ENCODE peak calls at places on chromosome 13, in seven cellular contexts. R is Caco-2, O is thoracic aorta, D is nephron progenitor cell, M is cardiac fibroblast, Z is fibroblast of lung, Y is mucosa of descending colon. V is an unnamed sample.

GRCh38 chr13:47680752-47681151 is 320.3 kb downstream of the SUCLA2 start:
- DNase-seq in Y (no peak), D (no peak), O (no peak), R (no peak), Z (peak; percentile 76), M (peak; percentile 46), V (no peak)

GRCh38 chr13:79749985-79750551 is 269.1 kb downstream of the NDFIP2 start:
- DNase-seq in Z (peak; percentile 81), R (peak; percentile 47), M (peak; percentile 99), D (no peak), O (no peak), Y (no peak), V (peak; percentile 27)

GRCh38 chr13:44155422-44156293 is 218.0 kb upstream of the SERP2 start:
- DNase-seq in R (no peak), O (peak; percentile 18), Z (peak; percentile 56), D (peak; percentile 64), M (peak; percentile 72), Y (peak; percentile 55), V (no peak)

GRCh38 chr13:57624565-57625435 is 6.7 kb upstream of the PCDH17 start:
- DNase-seq in Y (no peak), Z (peak; percentile 78), M (peak; percentile 68), O (no peak), R (peak; percentile 73), D (peak; percentile 63), V (peak; percentile 63)

GRCh38 chr13:114002771-114003321 is 29.0 kb upstream of the C13orf46 start:
- DNase-seq in Z (no peak), D (no peak), M (no peak), Y (peak; percentile 48), O (no peak), R (no peak), V (no peak)

GRCh38 chr13:76336889-76337844 is 549.0 kb downstream of the KCTD12 start:
- DNase-seq in M (no peak), D (no peak), O (no peak), Y (no peak), Z (no peak), R (no peak), V (no peak)

GRCh38 chr13:114112231-114112825 is 20.1 kb downstream of the RASA3 start:
- DNase-seq in Z (peak; percentile 27), D (no peak), Y (peak; percentile 41), O (no peak), R (no peak), M (no peak), V (no peak)

GRCh38 chr13:86882835-86883234 is 788.3 kb upstream of the SLITRK5 start:
- DNase-seq in Z (peak; percentile 6), Y (no peak), D (no peak), O (no peak), R (no peak), M (no peak), V (no peak)

GRCh38 chr13:81779896-81780295 is 1439.0 kb upstream of the SPRY2 start:
- DNase-seq in D (no peak), O (no peak), R (no peak), M (no peak), Z (no peak), Y (no peak), V (no peak)

GRCh38 chr13:24127116-24127631 is 33.3 kb upstream of the SPATA13 start:
- DNase-seq in O (no peak), D (no peak), M (no peak), R (peak; percentile 79), Z (no peak), Y (peak; percentile 67), V (no peak)

GRCh38 chr13:31068119-31068423 is 93.6 kb downstream of the HSPH1 start:
- DNase-seq in O (no peak), Y (no peak), R (no peak), Z (no peak), D (no peak), M (no peak), V (no peak)

GRCh38 chr13:82976499-82976898 is 905.8 kb downstream of the SLITRK1 start:
- DNase-seq in Z (peak; percentile 42), M (no peak), O (no peak), R (no peak), Y (no peak), D (no peak), V (no peak)

GRCh38 chr13:39909634-39910033 is 254.2 kb downstream of the COG6 start:
- DNase-seq in Z (no peak), Y (no peak), R (no peak), D (no peak), O (no peak), M (no peak), V (no peak)

GRCh38 chr13:94559201-94559795 is 36.7 kb downstream of the TGDS start:
- DNase-seq in M (no peak), D (no peak), Y (no peak), R (no peak), Z (no peak), O (no peak), V (no peak)

GRCh38 chr13:51724721-51725120 is 79.2 kb downstream of the DHRS12 start:
- DNase-seq in O (no peak), R (no peak), Z (no peak), D (no peak), M (peak; percentile 12), Y (no peak), V (no peak)

GRCh38 chr13:81487151-81487550 is 1146.2 kb upstream of the SPRY2 start:
- DNase-seq in Z (no peak), R (peak; percentile 52), M (peak; percentile 6), D (peak; percentile 28), Y (no peak), O (no peak), V (peak; percentile 53)

GRCh38 chr13:112907916-112908315 is 61.1 kb upstream of the MCF2L start:
- DNase-seq in Y (no peak), R (no peak), Z (no peak), M (no peak), D (no peak), O (no peak), V (no peak)

GRCh38 chr13:39803851-39804250 is 148.4 kb downstream of the COG6 start:
- DNase-seq in O (no peak), M (no peak), Z (no peak), R (no peak), D (no peak), Y (no peak), V (no peak)

GRCh38 chr13:34294483-34295129 is 476.7 kb downstream of the RFC3 start:
- DNase-seq in D (no peak), M (peak; percentile 15), R (no peak), Y (no peak), Z (peak; percentile 27), O (no peak), V (no peak)

GRCh38 chr13:33524086-33524485 is 238.5 kb upstream of the STARD13 start:
- DNase-seq in M (peak; percentile 90), R (no peak), Y (no peak), D (no peak), Z (peak; percentile 88), O (no peak), V (no peak)

GRCh38 chr13:30868806-30869470 is 37.1 kb upstream of the MEDAG start:
- DNase-seq in Z (peak; percentile 61), M (peak; percentile 37), D (no peak), Y (no peak), O (no peak), R (no peak), V (no peak)

GRCh38 chr13:67351114-67351513 is 121.0 kb upstream of the PCDH9 start:
- DNase-seq in M (no peak), R (no peak), O (no peak), Y (no peak), D (no peak), Z (no peak), V (no peak)

GRCh38 chr13:114106991-114107685 is 25.3 kb downstream of the RASA3 start:
- DNase-seq in M (no peak), Z (no peak), D (no peak), R (no peak), Y (peak; percentile 49), O (no peak), V (no peak)

GRCh38 chr13:21324793-21325192 is 134.3 kb downstream of the ZDHHC20 start:
- DNase-seq in O (no peak), Y (no peak), R (no peak), M (no peak), Z (no peak), D (no peak), V (no peak)

GRCh38 chr13:20847298-20847697 is 55.2 kb downstream of the XPO4 start:
- DNase-seq in R (no peak), D (no peak), O (no peak), Z (no peak), Y (no peak), M (peak; percentile 52), V (no peak)

GRCh38 chr13:39259371-39259770 is 221.1 kb downstream of the NHLRC3 start:
- DNase-seq in Y (no peak), O (no peak), M (no peak), Z (no peak), D (no peak), R (no peak), V (no peak)

GRCh38 chr13:114134111-114134943 is 1.9 kb upstream of the RASA3 start:
- DNase-seq in M (no peak), D (peak; percentile 56), O (no peak), Z (no peak), Y (peak; percentile 67), R (no peak), V (no peak)

GRCh38 chr13:25375727-25376358 is 4.1 kb downstream of the ATP8A2 start:
- DNase-seq in O (no peak), R (peak; percentile 72), M (peak; percentile 63), Y (no peak), D (peak; percentile 31), Z (peak; percentile 49), V (peak; percentile 68)
- TF ChIP-seq CTCF in O (peak; percentile 53), R (peak; percentile 67), M (peak; percentile 59), Y (peak; percentile 10), D (peak; percentile 61), Z (peak; percentile 66), V (peak; percentile 97)

DNA sequence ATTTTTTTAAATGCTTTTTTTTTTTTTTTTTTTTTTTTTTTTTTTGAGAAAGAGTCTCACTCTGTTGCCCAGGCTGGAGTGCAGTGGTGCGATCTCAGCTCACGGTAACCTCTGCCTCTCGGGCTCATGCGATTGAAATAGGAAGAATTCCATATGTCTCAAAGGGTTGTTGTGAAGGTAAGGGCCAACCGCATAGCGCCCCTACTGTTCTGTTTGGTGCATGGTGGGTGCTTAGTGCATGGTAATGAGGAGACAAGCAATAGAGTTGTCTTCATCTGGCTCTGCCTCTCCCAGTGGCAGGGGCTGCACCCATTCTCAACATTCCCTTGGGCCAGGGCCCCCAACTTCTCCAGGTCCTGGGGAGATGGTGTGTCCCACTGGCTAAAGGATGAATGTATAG is 68.7 kb downstream of the RASL11A start:
- DNase-seq in D (peak; percentile 30), R (peak; percentile 64), M (peak; percentile 52), O (no peak), Y (no peak), Z (peak; percentile 61), V (peak; percentile 57)
- TF ChIP-seq CTCF in D (peak; percentile 18), R (no peak), M (peak; percentile 78), O (no peak), Y (peak; percentile 28), Z (peak; percentile 64), V (peak; percentile 37)

GRCh38 chr13:104571161-104571889 is 1505.1 kb upstream of the SLC10A2 start:
- DNase-seq in O (peak; percentile 57), D (peak; percentile 60), Z (peak; percentile 88), R (peak; percentile 73), Y (no peak), M (peak; percentile 85), V (peak; percentile 75)
- TF ChIP-seq CTCF in O (peak; percentile 68), D (peak; percentile 81), Z (peak; percentile 36), R (peak; percentile 73), Y (peak; percentile 39), M (peak; percentile 78), V (peak; percentile 41)

DNA sequence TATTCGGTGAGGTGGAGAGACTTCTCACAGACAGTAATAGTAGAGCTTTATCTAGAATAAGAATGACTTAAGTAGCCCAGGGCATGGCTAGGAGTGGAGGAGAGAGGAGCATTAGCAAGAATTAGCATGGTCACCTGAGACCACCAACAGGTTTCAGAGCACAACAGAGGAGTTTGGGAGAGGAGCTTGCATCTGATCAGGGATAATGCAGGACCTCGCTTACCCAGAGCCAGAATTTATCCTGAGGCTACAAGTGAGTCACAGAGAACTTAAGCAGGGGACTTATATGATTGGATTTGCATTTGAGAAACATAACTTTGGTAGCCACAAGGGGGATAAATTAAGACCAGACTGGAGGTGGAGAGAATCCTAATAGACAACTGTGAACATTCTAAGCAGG is 102.1 kb upstream of the FNDC3A start:
- DNase-seq in D (no peak), O (no peak), Z (peak; percentile 28), R (no peak), Y (no peak), M (peak; percentile 11), V (no peak)
- TF ChIP-seq CTCF in D (no peak), O (no peak), Z (no peak), R (no peak), Y (no peak), M (no peak), V (no peak)

V was measured in endothelial cell.